ENCODE peak calls at places on chromosomes 7 and 10, in seven cellular contexts. S is Caco-2; A is CD8-positive, alpha-beta T cell; B is AG10803; J is lung; F is esophagus squamous epithelium; O is CD4-positive, alpha-beta T cell. G is an unnamed sample.

GRCh38 chr7:99499713-99500636 is at the start of gene ZNF394:
- DNase-seq in S (peak), A (peak), B (peak), J (peak), F (peak), O (peak), G (peak)

GRCh38 chr10:132570771-132571564 is 33.4 kb downstream of the INPP5A start:
- DNase-seq in S (peak), A (no peak), B (no peak), J (no peak), F (peak), O (no peak), G (no peak)

GRCh38 chr7:96075510-96076349 is 246.2 kb downstream of the SLC25A13 start:
- DNase-seq in S (peak), A (peak), B (peak), J (peak), F (no peak), O (peak), G (peak)

GRCh38 chr7:137084607-137085380 is 216.3 kb downstream of the CHRM2 start:
- DNase-seq in S (no peak), A (no peak), B (peak), J (no peak), F (no peak), O (no peak), G (no peak)

GRCh38 chr7:105958037-105958436 is 5.0 kb upstream of the CDHR3 start:
- DNase-seq in S (no peak), A (no peak), B (no peak), J (no peak), F (no peak), O (no peak), G (no peak)

GRCh38 chr7:139748936-139749335 is 28.9 kb downstream of the HIPK2 start:
- DNase-seq in S (no peak), A (no peak), B (no peak), J (no peak), F (no peak), O (no peak), G (no peak)

GRCh38 chr10:124231188-124232135 is 138.1 kb upstream of the CHST15 start:
- DNase-seq in S (peak), A (peak), B (no peak), J (no peak), F (no peak), O (peak), G (no peak)

GRCh38 chr7:51029586-51030230 is 247.0 kb upstream of the GRB10 start:
- DNase-seq in S (no peak), A (no peak), B (peak), J (no peak), F (no peak), O (no peak), G (no peak)

GRCh38 chr7:106076537-106076936 is 35.6 kb downstream of the SYPL1 start:
- DNase-seq in S (no peak), A (no peak), B (no peak), J (no peak), F (no peak), O (no peak), G (no peak)

GRCh38 chr7:77753173-77753572 is 45.1 kb downstream of the TMEM60 start:
- DNase-seq in S (no peak), A (no peak), B (no peak), J (no peak), F (no peak), O (no peak), G (no peak)

GRCh38 chr10:33288127-33288526 is 46.3 kb downstream of the NRP1 start:
- DNase-seq in S (no peak), A (no peak), B (no peak), J (no peak), F (no peak), O (no peak), G (no peak)

GRCh38 chr7:104653870-104654401 is 325.5 kb downstream of the LHFPL3 start:
- DNase-seq in S (no peak), A (no peak), B (no peak), J (no peak), F (no peak), O (no peak), G (no peak)

GRCh38 chr7:88927-89921 is 103.1 kb upstream of the FAM20C start:
- DNase-seq in S (no peak), A (no peak), B (peak), J (peak), F (no peak), O (no peak), G (no peak)

GRCh38 chr10:108561649-108562048 is 1361.7 kb downstream of the XPNPEP1 start:
- DNase-seq in S (no peak), A (no peak), B (peak), J (no peak), F (no peak), O (no peak), G (no peak)

GRCh38 chr7:27808626-27809025 is 68.7 kb downstream of the TAX1BP1 start:
- DNase-seq in S (no peak), A (no peak), B (peak), J (no peak), F (no peak), O (no peak), G (no peak)

GRCh38 chr10:88534072-88534665 is 48.9 kb downstream of the RNLS start:
- DNase-seq in S (no peak), A (no peak), B (no peak), J (no peak), F (no peak), O (no peak), G (no peak)

GRCh38 chr7:322111-322671 is 32.2 kb downstream of the FOXL3 start:
- DNase-seq in S (peak), A (peak), B (peak), J (peak), F (no peak), O (peak), G (peak)

GRCh38 chr10:850093-850492 is 81.4 kb downstream of the LARP4B start:
- DNase-seq in S (no peak), A (no peak), B (no peak), J (no peak), F (no peak), O (no peak), G (no peak)

GRCh38 chr7:68432585-68432984 is 1165.7 kb upstream of the AUTS2 start:
- DNase-seq in S (no peak), A (no peak), B (peak), J (no peak), F (no peak), O (no peak), G (no peak)

GRCh38 chr7:65946895-65947294 is 35.1 kb downstream of the GUSB start:
- DNase-seq in S (no peak), A (no peak), B (peak), J (no peak), F (no peak), O (no peak), G (no peak)

GRCh38 chr10:99457808-99458207 is 27.4 kb upstream of the GOT1 start:
- DNase-seq in S (no peak), A (no peak), B (peak), J (no peak), F (no peak), O (no peak), G (no peak)

GRCh38 chr10:113425596-113425995 is 127.3 kb upstream of the HABP2 start:
- DNase-seq in S (no peak), A (no peak), B (peak), J (no peak), F (no peak), O (no peak), G (no peak)

GRCh38 chr7:139620676-139621344 is 97.3 kb downstream of the CLEC2L start:
- DNase-seq in S (peak), A (peak), B (no peak), J (peak), F (no peak), O (peak), G (peak)

GRCh38 chr10:52979295-52980025 is 206.9 kb upstream of the MBL2 start:
- DNase-seq in S (no peak), A (no peak), B (no peak), J (no peak), F (no peak), O (no peak), G (no peak)

GRCh38 chr7:17095001-17095574 is 203.4 kb upstream of the AHR start:
- DNase-seq in S (no peak), A (no peak), B (peak), J (no peak), F (no peak), O (no peak), G (no peak)

GRCh38 chr7:8189615-8190014 is 72.4 kb downstream of the ICA1 start:
- DNase-seq in S (no peak), A (no peak), B (no peak), J (no peak), F (no peak), O (no peak), G (no peak)

GRCh38 chr7:141302617-141303016 is 228.8 kb downstream of the TMEM178B start:
- DNase-seq in S (no peak), A (no peak), B (no peak), J (no peak), F (no peak), O (no peak), G (no peak)

GRCh38 chr7:114354306-114354705 is 60.3 kb upstream of the FOXP2 start:
- DNase-seq in S (no peak), A (no peak), B (no peak), J (no peak), F (no peak), O (no peak), G (no peak)

GRCh38 chr7:28623863-28624262 is 211.5 kb downstream of the CREB5 start:
- DNase-seq in S (no peak), A (no peak), B (no peak), J (no peak), F (no peak), O (no peak), G (no peak)

GRCh38 chr7:84658286-84658685 is 463.7 kb upstream of the SEMA3A start:
- DNase-seq in S (no peak), A (no peak), B (no peak), J (no peak), F (no peak), O (no peak), G (no peak)

GRCh38 chr7:103148131-103148993 is 537 bp downstream of the NAPEPLD start:
- DNase-seq in S (no peak), A (no peak), B (no peak), J (no peak), F (no peak), O (no peak), G (no peak)

GRCh38 chr10:120477723-120478270 is 20.8 kb downstream of the PLPP4 start:
- DNase-seq in S (no peak), A (no peak), B (peak), J (no peak), F (no peak), O (no peak), G (no peak)

GRCh38 chr10:131825960-131826650 is 74.7 kb upstream of the PPP2R2D start:
- DNase-seq in S (peak), A (no peak), B (no peak), J (no peak), F (no peak), O (no peak), G (no peak)

GRCh38 chr10:119253433-119254174 is 46.2 kb downstream of the GRK5 start:
- DNase-seq in S (peak), A (no peak), B (peak), J (peak), F (no peak), O (no peak), G (no peak)

GRCh38 chr7:107857541-107857912 is 33.5 kb upstream of the DLD start:
- DNase-seq in S (no peak), A (no peak), B (peak), J (no peak), F (no peak), O (no peak), G (no peak)

GRCh38 chr10:12191715-12192114 is 4.0 kb downstream of the NUDT5 start:
- DNase-seq in S (no peak), A (no peak), B (peak), J (no peak), F (no peak), O (no peak), G (no peak)
- TF ChIP-seq CTCF in S (no peak), A (no peak), B (no peak), J (no peak), F (no peak), O (no peak), G (no peak)

GRCh38 chr10:30587522-30588031 is 42.0 kb downstream of the LYZL2 start:
- DNase-seq in S (no peak), A (no peak), B (no peak), J (peak), F (peak), O (no peak), G (no peak)

GRCh38 chr10:30591249-30591670 is 38.3 kb downstream of the LYZL2 start:
- DNase-seq in S (no peak), A (no peak), B (peak), J (no peak), F (no peak), O (peak), G (peak)

GRCh38 chr10:30583778-30584415 is 45.7 kb downstream of the LYZL2 start:
- DNase-seq in S (no peak), A (no peak), B (peak), J (peak), F (no peak), O (no peak), G (no peak)

GRCh38 chr10:30589441-30589840 is 40.1 kb downstream of the LYZL2 start:
- DNase-seq in S (no peak), A (no peak), B (no peak), J (no peak), F (no peak), O (no peak), G (no peak)

GRCh38 chr10:30586828-30587227 is 42.7 kb downstream of the LYZL2 start:
- DNase-seq in S (no peak), A (no peak), B (no peak), J (no peak), F (no peak), O (no peak), G (no peak)
- TF ChIP-seq CTCF in S (no peak), A (no peak), B (no peak), J (no peak), F (no peak), O (no peak), G (no peak)

GRCh38 chr10:6878067-6878412 is 298.0 kb upstream of the PRKCQ start:
- DNase-seq in S (no peak), A (no peak), B (peak), J (no peak), F (no peak), O (no peak), G (no peak)
- TF ChIP-seq CTCF in S (no peak), A (no peak), B (no peak), J (no peak), F (no peak), O (no peak), G (no peak)

GRCh38 chr7:31054608-31055273 is 2.6 kb downstream of the ADCYAP1R1 start:
- DNase-seq in S (no peak), A (no peak), B (no peak), J (no peak), F (no peak), O (no peak), G (no peak)

GRCh38 chr7:31058688-31059087 is 6.6 kb downstream of the ADCYAP1R1 start:
- DNase-seq in S (no peak), A (no peak), B (no peak), J (no peak), F (no peak), O (no peak), G (no peak)

GRCh38 chr7:31055501-31055900 is 3.4 kb downstream of the ADCYAP1R1 start:
- DNase-seq in S (no peak), A (no peak), B (no peak), J (no peak), F (no peak), O (no peak), G (no peak)

GRCh38 chr7:31058122-31058521 is 6.0 kb downstream of the ADCYAP1R1 start:
- DNase-seq in S (no peak), A (no peak), B (peak), J (no peak), F (no peak), O (no peak), G (no peak)

DNA sequence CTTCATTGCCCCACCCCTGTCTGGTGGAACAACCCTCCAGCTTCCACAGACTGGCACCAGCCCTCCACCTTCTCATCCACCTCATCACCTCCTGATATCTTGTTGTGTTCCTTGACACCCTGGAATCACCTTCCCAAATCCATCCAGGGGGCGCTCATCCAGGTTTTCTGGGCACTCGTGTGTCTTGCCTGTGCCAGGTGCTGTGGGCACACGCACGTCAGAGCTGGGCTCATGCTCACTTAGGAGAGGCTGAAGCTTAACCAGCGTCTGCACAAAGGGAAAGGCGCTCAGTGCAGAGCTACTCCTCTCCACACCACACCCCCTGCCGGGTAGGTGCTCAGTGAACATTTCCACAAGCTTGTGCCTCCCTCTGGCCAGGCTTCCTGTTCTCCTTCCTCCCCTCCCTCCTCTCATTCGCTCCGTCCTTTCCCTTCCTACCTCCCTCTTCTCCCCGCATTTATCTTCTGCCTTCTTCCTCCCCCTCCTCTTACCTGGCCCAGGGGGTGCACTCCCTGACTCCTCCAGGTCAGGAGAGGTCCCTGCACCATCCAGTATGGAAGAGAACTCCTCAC is 4.8 kb downstream of the ADCYAP1R1 start:
- DNase-seq in S (no peak), A (no peak), B (no peak), J (no peak), F (no peak), O (no peak), G (no peak)
- TF ChIP-seq CTCF in S (no peak), A (no peak), B (no peak), J (no peak), F (no peak), O (no peak), G (no peak)

DNA sequence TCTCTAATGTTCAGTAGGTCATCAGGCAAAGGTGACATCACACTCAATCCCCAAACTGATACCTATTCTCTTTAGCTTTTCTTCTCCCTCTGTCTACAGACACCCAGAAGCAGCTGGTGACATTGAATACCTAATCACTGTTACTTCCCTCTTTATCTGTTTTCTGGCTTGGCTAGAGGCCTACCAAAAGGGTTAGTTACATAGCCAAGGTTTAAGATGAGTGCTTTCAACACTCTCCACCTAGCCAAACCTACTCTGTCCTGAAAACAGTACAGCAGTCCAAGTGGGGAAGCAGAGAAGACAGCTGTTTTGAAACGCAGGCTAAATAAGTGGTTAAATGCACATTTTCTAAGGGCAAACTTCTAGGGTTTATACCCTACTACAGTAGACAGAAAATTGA is 39.4 kb downstream of the CCNJ start:
- DNase-seq in S (no peak), A (no peak), B (no peak), J (no peak), F (no peak), O (no peak), G (no peak)
- TF ChIP-seq CTCF in S (no peak), A (no peak), B (no peak), J (no peak), F (no peak), O (no peak), G (no peak)

G was measured in progenitor cell of endocrine pancreas.